ENCODE peak calls at places on chromosomes 5 and 9, in four cellular contexts. V, H, L and R are unnamed samples.

GRCh38 chr9:108645520-108645919 is 210.3 kb downstream of the ACTL7B start:
- DNase-seq in V (no peak), H (no peak), L (no peak), R (no peak)

GRCh38 chr9:33813712-33814641 is 3.0 kb upstream of the UBE2R2 start:
- DNase-seq in L (peak), V (no peak), H (peak), R (peak)

GRCh38 chr5:141734501-141735231 is 52.6 kb upstream of the ARAP3 start:
- DNase-seq in L (peak), V (peak), H (peak), R (peak)

GRCh38 chr5:155052532-155052931 is 39.0 kb downstream of the KIF4B start:
- DNase-seq in V (no peak), H (no peak), L (no peak), R (no peak)

GRCh38 chr5:168793844-168794837 is 215.0 kb upstream of the PANK3 start:
- DNase-seq in V (no peak), L (peak), H (no peak), R (no peak)

GRCh38 chr5:11128021-11128420 is 367.0 kb upstream of the DAP start:
- DNase-seq in H (no peak), L (no peak), V (no peak), R (no peak)

GRCh38 chr9:124812401-124813016 is 35.6 kb downstream of the OLFML2A start:
- DNase-seq in V (peak), H (no peak), L (peak), R (no peak)

GRCh38 chr9:114446036-114446435 is 58.3 kb upstream of the AKNA start:
- DNase-seq in H (no peak), L (no peak), V (no peak), R (no peak)

GRCh38 chr9:89278997-89279739 is 31.8 kb upstream of the CKS2 start:
- DNase-seq in V (no peak), H (peak), L (peak), R (peak)

GRCh38 chr5:159061186-159061796 is 38.4 kb downstream of the EBF1 start:
- DNase-seq in V (no peak), L (no peak), H (no peak), R (no peak)

GRCh38 chr5:119678351-119679028 is 49.1 kb downstream of the FAM170A start:
- DNase-seq in L (no peak), H (no peak), V (no peak), R (no peak)

GRCh38 chr5:56340196-56340980 is 107.3 kb upstream of the ANKRD55 start:
- DNase-seq in H (no peak), V (no peak), L (no peak), R (no peak)

DNA sequence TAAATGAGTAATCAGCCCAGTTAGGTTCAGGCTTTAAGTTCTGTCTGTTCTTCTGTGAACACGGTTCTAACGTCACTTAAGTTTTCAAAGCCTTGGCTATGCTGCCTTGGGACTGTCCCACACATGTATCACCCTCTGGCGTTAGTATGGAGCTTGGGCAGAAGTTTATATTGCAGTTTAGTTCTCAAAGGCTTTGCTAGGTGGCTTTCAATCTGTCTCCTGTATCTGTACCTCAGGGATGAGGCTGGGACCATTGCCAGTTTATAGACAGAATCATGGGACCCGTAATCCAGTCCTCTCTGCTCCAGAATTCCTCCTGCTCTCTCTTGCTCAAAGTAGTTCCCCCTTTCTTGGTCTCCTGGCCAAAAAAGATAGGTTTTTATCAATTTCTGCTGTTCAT is 12.1 kb downstream of the C9orf40 start:
- DNase-seq in H (no peak), V (peak), L (no peak), R (no peak)
- TF ChIP-seq CTCF in H (no peak), V (no peak), L (no peak), R (no peak)

GRCh38 chr9:133512253-133513213 is 12.2 kb downstream of the MYMK start:
- DNase-seq in L (no peak), H (no peak), V (no peak), R (no peak)
- TF ChIP-seq CTCF in L (no peak), H (no peak), V (no peak), R (no peak)

GRCh38 chr5:173496129-173496882 is 120.1 kb downstream of the BOD1 start:
- DNase-seq in V (no peak), H (no peak), L (no peak), R (no peak)
- TF ChIP-seq CTCF in V (no peak), H (no peak), L (no peak), R (no peak)

DNA sequence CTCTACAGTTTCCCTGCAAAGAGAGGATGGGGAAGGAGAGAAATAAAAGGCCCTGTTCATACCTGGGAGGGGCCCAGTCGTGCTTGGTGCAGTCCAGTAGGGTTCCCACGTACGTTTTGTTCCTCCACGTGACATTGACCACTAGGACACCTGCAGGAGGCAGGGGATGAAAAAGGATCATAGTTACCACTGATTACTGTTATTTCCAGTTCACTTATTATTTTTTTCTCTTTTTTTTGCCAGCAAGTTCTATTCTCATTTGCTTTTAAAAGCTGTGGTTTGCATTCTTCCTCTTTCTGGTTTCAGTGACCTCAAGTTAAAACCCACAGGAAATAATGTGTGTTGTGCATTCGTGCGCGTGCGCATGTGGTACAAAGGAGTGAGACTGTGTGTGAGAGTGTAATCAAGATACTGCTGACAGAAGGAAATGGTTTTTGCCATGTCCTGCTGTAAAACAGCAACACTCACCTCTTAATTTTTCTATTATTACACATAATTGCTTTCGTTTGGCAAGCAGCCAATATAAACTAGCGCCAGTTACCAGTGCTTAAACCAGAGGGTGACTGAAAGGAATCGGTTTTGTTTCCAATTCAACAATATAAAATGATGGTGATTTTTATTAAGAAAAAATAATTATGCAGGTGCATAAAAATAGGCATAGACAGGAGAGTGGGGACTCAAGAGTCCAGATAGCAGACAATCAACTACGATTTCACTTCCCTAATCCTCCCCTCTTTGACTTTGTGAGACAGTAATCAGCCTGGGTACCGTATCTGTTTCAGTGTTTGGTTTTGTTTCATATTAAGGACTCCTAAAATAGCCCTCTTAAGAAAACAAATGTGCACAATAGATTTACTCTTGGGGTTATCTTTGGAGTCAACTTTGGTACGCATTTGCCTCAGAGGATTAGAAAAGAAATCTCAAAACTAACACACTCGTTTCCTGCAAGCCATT is 96.6 kb downstream of the ZNF608 start:
- DNase-seq in L (peak), V (peak), H (peak), R (peak)
- TF ChIP-seq CTCF in L (no peak), V (no peak), H (no peak), R (no peak)